ENCODE peak calls at places on chromosomes 12 and 14, in four cellular contexts. One of them, this sample, is unnamed.

GRCh38 chr12:95960241-95960640 is 17.1 kb downstream of the AMDHD1 start:
- DNase-seq in Peyer's patch: no peak
- DNase-seq in esophagus squamous epithelium: no peak
- DNase-seq in CD8-positive, alpha-beta memory T cell: no peak
- DNase-seq in this sample: no peak

GRCh38 chr12:104460041-104460757 is 3.5 kb downstream of the CHST11 start:
- DNase-seq in Peyer's patch: no peak
- DNase-seq in esophagus squamous epithelium: no peak
- DNase-seq in CD8-positive, alpha-beta memory T cell: no peak
- DNase-seq in this sample: no peak

GRCh38 chr12:7092986-7093460 is 778 bp upstream of the C1R start:
- DNase-seq in Peyer's patch: no peak
- DNase-seq in esophagus squamous epithelium: no peak
- DNase-seq in CD8-positive, alpha-beta memory T cell: no peak
- DNase-seq in this sample: no peak

GRCh38 chr14:71209888-71210287 is 302.6 kb downstream of the PCNX1 start:
- DNase-seq in Peyer's patch: no peak
- DNase-seq in esophagus squamous epithelium: no peak
- DNase-seq in CD8-positive, alpha-beta memory T cell: no peak
- DNase-seq in this sample: no peak

GRCh38 chr14:36207500-36207899 is 31.0 kb upstream of the PTCSC3 start:
- DNase-seq in Peyer's patch: no peak
- DNase-seq in esophagus squamous epithelium: no peak
- DNase-seq in CD8-positive, alpha-beta memory T cell: no peak
- DNase-seq in this sample: no peak

GRCh38 chr12:29427964-29428363 is 47.0 kb upstream of the ERGIC2 start:
- DNase-seq in Peyer's patch: no peak
- DNase-seq in esophagus squamous epithelium: no peak
- DNase-seq in CD8-positive, alpha-beta memory T cell: peak; percentile 1
- DNase-seq in this sample: no peak

GRCh38 chr12:50174971-50175715 is 8.0 kb upstream of the CERS5 start:
- DNase-seq in Peyer's patch: no peak
- DNase-seq in esophagus squamous epithelium: no peak
- DNase-seq in CD8-positive, alpha-beta memory T cell: peak; percentile 54
- DNase-seq in this sample: peak; percentile 64

GRCh38 chr12:118220697-118221096 is 84.8 kb downstream of the PEBP1 start:
- DNase-seq in Peyer's patch: no peak
- DNase-seq in esophagus squamous epithelium: no peak
- DNase-seq in CD8-positive, alpha-beta memory T cell: no peak
- DNase-seq in this sample: no peak

GRCh38 chr12:42673535-42673934 is 84.0 kb upstream of the PRICKLE1 start:
- DNase-seq in Peyer's patch: no peak
- DNase-seq in esophagus squamous epithelium: no peak
- DNase-seq in CD8-positive, alpha-beta memory T cell: no peak
- DNase-seq in this sample: no peak

GRCh38 chr12:110289021-110289710 is 8.1 kb downstream of the ATP2A2 start:
- DNase-seq in Peyer's patch: no peak
- DNase-seq in esophagus squamous epithelium: no peak
- DNase-seq in CD8-positive, alpha-beta memory T cell: no peak
- DNase-seq in this sample: no peak

GRCh38 chr12:13044859-13045384 is 741 bp downstream of the FAM234B start:
- DNase-seq in Peyer's patch: no peak
- DNase-seq in esophagus squamous epithelium: no peak
- DNase-seq in CD8-positive, alpha-beta memory T cell: no peak
- DNase-seq in this sample: no peak

GRCh38 chr14:73752297-73752992 is 38.3 kb upstream of the PNMA1 start:
- DNase-seq in Peyer's patch: peak; percentile 74
- DNase-seq in esophagus squamous epithelium: no peak
- DNase-seq in CD8-positive, alpha-beta memory T cell: peak; percentile 60
- DNase-seq in this sample: peak; percentile 26

GRCh38 chr12:132773077-132774020 is 11.7 kb upstream of the ANKLE2 start:
- DNase-seq in Peyer's patch: no peak
- DNase-seq in esophagus squamous epithelium: no peak
- DNase-seq in CD8-positive, alpha-beta memory T cell: peak; percentile 43
- DNase-seq in this sample: peak; percentile 31

GRCh38 chr12:132772551-132772950 is 10.9 kb upstream of the ANKLE2 start:
- DNase-seq in Peyer's patch: no peak
- DNase-seq in esophagus squamous epithelium: no peak
- DNase-seq in CD8-positive, alpha-beta memory T cell: no peak
- DNase-seq in this sample: no peak

GRCh38 chr12:132774159-132774558 is 12.5 kb upstream of the ANKLE2 start:
- DNase-seq in Peyer's patch: no peak
- DNase-seq in esophagus squamous epithelium: no peak
- DNase-seq in CD8-positive, alpha-beta memory T cell: no peak
- DNase-seq in this sample: no peak

GRCh38 chr12:132775502-132776233 is 14.0 kb upstream of the ANKLE2 start:
- DNase-seq in Peyer's patch: no peak
- DNase-seq in esophagus squamous epithelium: no peak
- DNase-seq in CD8-positive, alpha-beta memory T cell: no peak
- DNase-seq in this sample: no peak

DNA sequence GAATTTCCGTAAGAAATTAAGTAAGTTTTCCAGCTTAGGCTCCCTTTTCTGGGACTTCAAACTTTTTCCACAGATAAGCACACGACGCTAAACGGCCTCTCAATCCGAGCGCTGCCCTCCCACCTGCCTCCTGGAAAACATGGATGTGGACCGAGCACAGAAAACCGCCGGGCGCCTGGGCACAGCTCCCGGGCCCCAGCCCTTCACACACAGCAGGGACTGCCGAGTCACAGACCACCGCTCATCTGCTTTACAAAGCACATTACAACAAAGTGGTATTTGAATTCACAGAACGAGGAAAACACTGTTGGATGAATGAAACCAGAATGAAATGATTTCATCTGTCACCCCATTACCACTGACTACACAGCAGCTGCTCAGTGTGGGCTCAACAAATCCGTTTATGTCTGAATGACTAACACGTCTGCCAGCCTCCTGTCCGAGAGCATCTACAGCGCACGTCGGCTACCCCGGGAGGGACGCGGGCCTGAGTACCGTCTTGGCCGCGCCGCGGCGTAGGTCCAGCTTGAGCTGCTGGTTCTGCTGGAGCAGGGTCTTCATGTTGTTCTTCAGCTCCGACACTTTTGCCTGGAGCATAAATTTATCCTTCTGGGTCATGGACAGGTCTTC is 13.1 kb upstream of the ANKLE2 start:
- DNase-seq in Peyer's patch: no peak
- DNase-seq in esophagus squamous epithelium: no peak
- DNase-seq in CD8-positive, alpha-beta memory T cell: no peak
- DNase-seq in this sample: no peak
- H3K36me3 ChIP-seq in Peyer's patch: no peaks in the 10 kb centered on the region
- H3K36me3 ChIP-seq in esophagus squamous epithelium: peaks cover 99% of the 10 kb centered on the region
- H3K36me3 ChIP-seq in CD8-positive, alpha-beta memory T cell: peaks cover 33% of the 10 kb centered on the region
- H3K36me3 ChIP-seq in this sample: peaks cover 50% of the 10 kb centered on the region

DNA sequence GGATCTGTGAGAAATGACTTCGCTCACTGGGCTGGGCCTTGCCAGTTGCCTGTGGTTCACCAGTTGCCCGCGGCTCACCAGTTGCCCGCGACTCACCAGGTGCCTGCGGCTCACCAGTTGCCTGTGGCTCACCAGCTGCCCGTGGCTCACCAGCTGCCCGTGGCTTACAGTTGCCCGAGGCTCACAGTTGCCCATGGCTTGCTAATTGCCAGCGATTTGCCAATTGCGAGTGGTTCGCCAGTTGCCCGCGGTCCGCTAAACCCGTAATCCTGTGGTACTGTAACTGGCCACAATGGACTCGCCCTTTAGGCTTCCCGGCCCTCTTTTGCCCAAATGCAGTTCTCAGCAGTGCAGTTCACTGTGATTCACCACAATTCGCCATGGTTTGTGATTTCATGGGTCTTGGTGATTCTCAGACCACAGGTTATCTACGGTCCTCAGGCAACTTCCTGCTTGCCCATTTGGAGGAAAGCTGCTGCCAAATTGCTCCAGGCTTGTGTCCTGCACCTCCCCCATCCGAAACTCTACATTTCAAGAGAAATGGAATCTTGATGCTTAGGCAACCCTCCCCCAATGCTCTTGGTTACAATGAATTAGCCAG is 15.0 kb upstream of the MEG3 start:
- DNase-seq in Peyer's patch: no peak
- DNase-seq in esophagus squamous epithelium: no peak
- DNase-seq in CD8-positive, alpha-beta memory T cell: no peak
- DNase-seq in this sample: no peak
- H3K9me3 ChIP-seq in Peyer's patch: peaks cover 6% of the 10 kb centered on the region
- H3K9me3 ChIP-seq in esophagus squamous epithelium: peaks cover 31% of the 10 kb centered on the region
- H3K9me3 ChIP-seq in CD8-positive, alpha-beta memory T cell: no peaks in the 10 kb centered on the region
- H3K9me3 ChIP-seq in this sample: no peaks in the 10 kb centered on the region

GRCh38 chr12:69266045-69266635 is 26.8 kb downstream of the CPSF6 start:
- DNase-seq in Peyer's patch: no peak
- DNase-seq in esophagus squamous epithelium: no peak
- DNase-seq in CD8-positive, alpha-beta memory T cell: no peak
- DNase-seq in this sample: no peak
- H3K36me3 ChIP-seq in Peyer's patch: peaks cover 5% of the 10 kb centered on the region
- H3K36me3 ChIP-seq in esophagus squamous epithelium: peaks cover 67% of the 10 kb centered on the region
- H3K36me3 ChIP-seq in CD8-positive, alpha-beta memory T cell: peaks cover 43% of the 10 kb centered on the region
- H3K36me3 ChIP-seq in this sample: peaks cover 15% of the 10 kb centered on the region

GRCh38 chr14:83491091-83491490 is 1957.4 kb upstream of the SEL1L start:
- DNase-seq in Peyer's patch: no peak
- DNase-seq in esophagus squamous epithelium: no peak
- DNase-seq in CD8-positive, alpha-beta memory T cell: no peak
- DNase-seq in this sample: no peak
- H3K9me3 ChIP-seq in Peyer's patch: no peaks in the 10 kb centered on the region
- H3K9me3 ChIP-seq in esophagus squamous epithelium: no peaks in the 10 kb centered on the region
- H3K9me3 ChIP-seq in CD8-positive, alpha-beta memory T cell: no peaks in the 10 kb centered on the region
- H3K9me3 ChIP-seq in this sample: no peaks in the 10 kb centered on the region

DNA sequence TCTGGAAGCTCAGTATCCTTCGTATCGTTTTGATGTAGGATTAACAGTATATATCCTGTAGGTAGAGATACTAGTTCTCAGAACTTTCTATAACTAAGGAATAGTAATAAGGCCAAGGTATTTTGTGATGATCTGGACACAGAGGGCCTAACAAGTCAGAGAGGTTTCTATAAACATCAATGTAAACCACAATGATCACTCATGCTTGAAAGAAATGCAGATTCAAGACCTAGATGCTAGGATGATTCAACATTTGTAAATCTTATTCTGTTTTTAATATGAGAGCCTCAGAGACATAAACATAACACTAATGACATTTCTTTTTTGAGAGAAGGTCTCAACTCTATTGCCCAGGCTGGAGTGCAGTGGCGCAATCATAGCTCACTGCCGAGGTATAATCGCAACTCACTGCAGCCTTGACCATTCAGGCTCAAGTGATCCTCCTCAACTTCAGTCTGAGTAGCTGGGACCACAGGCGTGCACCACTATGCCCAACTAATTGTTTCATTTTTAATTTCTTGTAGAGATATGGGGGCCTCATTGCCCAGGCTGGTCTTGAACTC is 16.2 kb downstream of the SUPT16H start:
- DNase-seq in Peyer's patch: no peak
- DNase-seq in esophagus squamous epithelium: no peak
- DNase-seq in CD8-positive, alpha-beta memory T cell: no peak
- DNase-seq in this sample: no peak
- H3K36me3 ChIP-seq in Peyer's patch: no peaks in the 10 kb centered on the region
- H3K36me3 ChIP-seq in esophagus squamous epithelium: peaks cover 100% of the 10 kb centered on the region
- H3K36me3 ChIP-seq in CD8-positive, alpha-beta memory T cell: peaks cover 70% of the 10 kb centered on the region
- H3K36me3 ChIP-seq in this sample: peaks cover 48% of the 10 kb centered on the region

GRCh38 chr12:34396861-34397590 is 374.7 kb downstream of the ALG10 start:
- DNase-seq in Peyer's patch: peak; percentile 29
- DNase-seq in esophagus squamous epithelium: no peak
- DNase-seq in CD8-positive, alpha-beta memory T cell: no peak
- DNase-seq in this sample: no peak
- H3K9me3 ChIP-seq in Peyer's patch: peaks cover 28% of the 10 kb centered on the region
- H3K9me3 ChIP-seq in esophagus squamous epithelium: peaks cover 100% of the 10 kb centered on the region
- H3K9me3 ChIP-seq in CD8-positive, alpha-beta memory T cell: no peaks in the 10 kb centered on the region
- H3K9me3 ChIP-seq in this sample: peaks cover 59% of the 10 kb centered on the region

This sample was measured in naive thymus-derived CD4-positive, alpha-beta T cell.